ENCODE peak calls at places on chromosome 1, in four cellular contexts. Q, E, X and I are unnamed samples.

GRCh38 chr1:12180315-12180714 is 13.5 kb downstream of the TNFRSF1B start:
- DNase-seq in Q (peak; percentile 84), E (no peak), X (peak; percentile 71), I (peak; percentile 43)

GRCh38 chr1:3459940-3460652 is 5.6 kb downstream of the ARHGEF16 start:
- DNase-seq in Q (no peak), E (no peak), X (no peak), I (no peak)

GRCh38 chr1:68651115-68651514 is 154.2 kb upstream of the DEPDC1 start:
- DNase-seq in Q (no peak), E (no peak), X (no peak), I (no peak)

GRCh38 chr1:117616356-117616755 is 10.5 kb downstream of the TENT5C start:
- DNase-seq in Q (no peak), E (no peak), X (no peak), I (no peak)

GRCh38 chr1:93905734-93906133 is 3.5 kb downstream of the GCLM start:
- DNase-seq in Q (no peak), E (no peak), X (no peak), I (no peak)

GRCh38 chr1:172185206-172185605 is 235.3 kb upstream of the C1orf105 start:
- DNase-seq in Q (peak; percentile 35), E (peak; percentile 44), X (no peak), I (no peak)

GRCh38 chr1:174040387-174040786 is 18.2 kb upstream of the RC3H1 start:
- DNase-seq in Q (peak; percentile 27), E (peak; percentile 47), X (no peak), I (no peak)

GRCh38 chr1:7383671-7384070 is 387.4 kb upstream of the VAMP3 start:
- DNase-seq in Q (no peak), E (no peak), X (no peak), I (no peak)

GRCh38 chr1:16189003-16189402 is 23.4 kb downstream of the ARHGEF19 start:
- DNase-seq in Q (no peak), E (no peak), X (no peak), I (no peak)

GRCh38 chr1:228083871-228084278 is 1.4 kb downstream of the ARF1 start:
- DNase-seq in Q (peak; percentile 56), E (no peak), X (peak; percentile 52), I (peak; percentile 17)

GRCh38 chr1:147834189-147834588 is 68.4 kb upstream of the GJA8 start:
- DNase-seq in Q (no peak), E (no peak), X (no peak), I (no peak)

GRCh38 chr1:32666866-32667566 is 16.0 kb downstream of the RBBP4 start:
- DNase-seq in Q (no peak), E (no peak), X (no peak), I (no peak)

GRCh38 chr1:229254910-229255541 is 15.9 kb upstream of the RAB4A start:
- DNase-seq in Q (peak; percentile 74), E (peak; percentile 42), X (no peak), I (peak; percentile 54)